ENCODE peak calls at places on chromosomes 1 and 21, in four cellular contexts. F is hepatocyte, A is tibial artery, Q is GM06990. D is an unnamed sample.

GRCh38 chr1:89633745-89634625 is 1.1 kb downstream of the LRRC8C start:
- DNase-seq in F (peak; percentile 25), Q (no peak), A (no peak), D (no peak)

GRCh38 chr1:62175568-62176179 is 19.0 kb upstream of the L1TD1 start:
- DNase-seq in F (peak; percentile 73), A (no peak), Q (no peak), D (no peak)

GRCh38 chr1:42963378-42964005 is 4.8 kb upstream of the SLC2A1 start:
- DNase-seq in F (no peak), A (no peak), Q (no peak), D (no peak)

GRCh38 chr1:177959793-177960515 is 9.9 kb downstream of the SEC16B start:
- DNase-seq in A (no peak), F (peak; percentile 48), Q (no peak), D (no peak)

GRCh38 chr1:221712198-221712684 is 29.6 kb downstream of the DUSP10 start:
- DNase-seq in A (no peak), Q (peak; percentile 62), F (peak; percentile 65), D (no peak)

GRCh38 chr1:219385786-219386427 is 212.2 kb downstream of the LYPLAL1 start:
- DNase-seq in Q (peak; percentile 5), F (peak; percentile 66), A (peak; percentile 25), D (no peak)

GRCh38 chr1:239657291-239657690 is 270.9 kb downstream of the CHRM3 start:
- DNase-seq in A (no peak), Q (no peak), F (no peak), D (no peak)

GRCh38 chr1:17463991-17464390 is 24.5 kb upstream of the RCC2 start:
- DNase-seq in F (no peak), A (no peak), Q (no peak), D (no peak)

GRCh38 chr21:32519945-32520884 is 65.1 kb downstream of the TCP10L start:
- DNase-seq in F (no peak), Q (no peak), A (no peak), D (no peak)

GRCh38 chr1:2073382-2074230 is 23.4 kb downstream of the PRKCZ start:
- DNase-seq in A (no peak), F (no peak), Q (no peak), D (no peak)

GRCh38 chr1:172344444-172344843 is 76.0 kb upstream of the C1orf105 start:
- DNase-seq in Q (no peak), A (no peak), F (no peak), D (no peak)

GRCh38 chr21:31909772-31910470 is 37.1 kb downstream of the HUNK start:
- DNase-seq in A (no peak), Q (no peak), F (no peak), D (no peak)

GRCh38 chr1:8941906-8942305 is 3.8 kb upstream of the CA6 start:
- DNase-seq in Q (no peak), A (no peak), F (peak; percentile 34), D (no peak)

GRCh38 chr21:36747815-36748381 is 49.0 kb downstream of the SIM2 start:
- DNase-seq in Q (peak; percentile 39), A (no peak), F (peak; percentile 89), D (no peak)

GRCh38 chr1:37765937-37766664 is 1.2 kb upstream of the EPHA10 start:
- DNase-seq in F (no peak), Q (no peak), A (no peak), D (no peak)

GRCh38 chr1:57258616-57259330 is 165.1 kb downstream of the DAB1 start:
- DNase-seq in A (no peak), F (no peak), Q (no peak), D (no peak)

GRCh38 chr1:229273507-229274232 is 2.8 kb downstream of the RAB4A start:
- DNase-seq in Q (no peak), F (peak; percentile 64), A (no peak), D (peak; percentile 55)

GRCh38 chr1:229270547-229271447 is at the start of gene RAB4A:
- DNase-seq in F (peak; percentile 95), A (peak; percentile 69), Q (peak; percentile 92), D (peak; percentile 90)

GRCh38 chr1:229275005-229275404 is 4.1 kb downstream of the RAB4A start:
- DNase-seq in F (no peak), A (no peak), Q (no peak), D (peak; percentile 37)

GRCh38 chr1:229271448-229272120 is 673 bp downstream of the RAB4A start:
- DNase-seq in Q (no peak), A (no peak), F (peak; percentile 59), D (peak; percentile 81)

GRCh38 chr1:229272164-229273158 is 1.6 kb downstream of the RAB4A start:
- DNase-seq in F (no peak), Q (no peak), A (no peak), D (peak; percentile 72)
- H3K4me3 ChIP-seq in F (peak overlapping the region; percentile 82), Q (peak overlapping the region; percentile 79), A (peak overlapping the region; percentile 73), D (peak overlapping the region; percentile 77)

DNA sequence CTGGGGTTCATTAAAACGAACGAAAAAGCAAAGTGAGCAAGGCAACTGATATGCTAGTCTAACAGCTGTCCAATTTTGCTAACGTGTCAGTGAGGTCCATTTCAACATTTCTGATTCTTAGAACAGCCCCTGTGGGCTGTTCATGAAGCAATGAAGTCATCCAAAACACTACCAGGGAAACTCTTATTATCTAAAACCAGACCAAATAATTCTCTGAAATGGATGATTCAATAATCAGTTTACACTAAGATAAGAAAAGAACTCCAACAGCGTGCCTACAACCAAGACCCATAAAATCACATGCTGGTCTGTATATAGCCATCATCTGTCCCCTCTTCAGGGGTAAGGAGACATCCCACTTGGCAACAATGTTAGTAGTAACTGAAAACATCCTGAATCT is 122.7 kb downstream of the TGFBR3 start:
- DNase-seq in F (no peak), Q (no peak), A (no peak), D (no peak)
- TF ChIP-seq CTCF in F (no peak), Q (no peak), A (no peak), D (no peak)

DNA sequence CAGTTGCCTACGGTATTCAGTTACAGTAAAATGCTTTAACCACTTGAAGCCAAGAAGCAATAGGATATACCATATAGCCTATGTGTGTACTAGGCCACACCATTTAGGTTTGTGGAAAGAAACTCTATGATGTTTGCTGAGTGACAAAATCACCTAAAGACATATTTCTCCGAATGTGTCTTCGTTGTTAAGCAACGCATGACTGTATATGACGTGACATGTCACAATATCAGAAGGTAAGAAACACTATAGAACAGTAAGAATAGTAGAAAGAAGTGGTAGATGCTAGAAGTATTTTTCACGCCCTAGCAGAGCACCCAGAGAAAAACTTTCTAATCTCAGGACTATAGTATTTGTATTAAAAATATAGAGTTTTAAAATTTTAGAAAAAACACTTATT is 1188.2 kb upstream of the B3GALT2 start:
- DNase-seq in F (no peak), Q (no peak), A (no peak), D (no peak)
- H3K4me3 ChIP-seq in F (no peak overlapping the region), Q (no peak overlapping the region), A (no peak overlapping the region), D (no peak overlapping the region)

DNA sequence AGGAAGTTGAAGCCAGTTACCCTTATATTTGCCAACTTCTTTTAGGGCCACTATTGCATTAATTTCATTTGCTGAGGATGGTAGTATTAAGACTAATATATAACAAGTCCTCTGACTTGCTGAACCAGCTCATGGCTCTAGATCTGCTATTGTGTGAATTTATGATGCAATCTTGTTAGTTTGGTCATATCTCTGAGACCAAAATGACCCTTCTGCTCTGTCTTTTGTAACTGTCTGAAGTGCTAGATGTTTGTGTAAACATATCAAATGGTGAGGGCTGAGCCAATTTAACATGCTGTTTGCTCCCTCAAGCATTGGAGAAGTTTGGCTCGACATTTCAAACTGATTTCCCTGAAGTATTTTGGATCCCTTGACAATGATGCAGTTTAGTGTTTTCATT is 106.9 kb upstream of the PTGFR start:
- DNase-seq in A (no peak), F (no peak), Q (no peak), D (no peak)
- TF ChIP-seq CTCF in A (no peak), F (no peak), Q (no peak), D (no peak)

D was measured in esophagus muscularis mucosa.